ENCODE peak calls at places on chromosomes 1 and 21, in seven cellular contexts. T is body of pancreas, I is lung, U is IMR-90, X is upper lobe of left lung, J is omental fat pad, Z is heart right ventricle. K is an unnamed sample.

GRCh38 chr1:37244815-37245214 is 210.5 kb upstream of the GRIK3 start:
- ATAC-seq in U (no peak), I (no peak), T (no peak), X (no peak), J (no peak), Z (no peak), K (no peak)

GRCh38 chr21:41510500-41510899 is 2.5 kb upstream of the TMPRSS2 start:
- ATAC-seq in J (no peak), T (peak), U (no peak), Z (no peak), X (no peak), I (no peak), K (no peak)

GRCh38 chr1:157034137-157034800 is 11.3 kb downstream of the ARHGEF11 start:
- ATAC-seq in J (no peak), T (no peak), I (no peak), Z (peak), U (no peak), X (no peak), K (no peak)

GRCh38 chr21:29258626-29259335 is 39.9 kb upstream of the BACH1 start:
- ATAC-seq in T (peak), I (no peak), X (no peak), Z (no peak), J (peak), U (peak), K (no peak)

GRCh38 chr21:36630485-36631206 is 68.3 kb upstream of the SIM2 start:
- ATAC-seq in U (no peak), X (no peak), J (no peak), I (peak), Z (peak), T (peak), K (no peak)

GRCh38 chr1:214427871-214428277 is 123.5 kb downstream of the PTPN14 start:
- ATAC-seq in I (no peak), X (peak), T (no peak), U (peak), J (no peak), Z (no peak), K (peak)

GRCh38 chr1:156848461-156849150 is 10.3 kb downstream of the INSRR start:
- ATAC-seq in X (no peak), U (no peak), Z (no peak), J (no peak), T (no peak), I (no peak), K (no peak)

GRCh38 chr1:117113199-117113598 is 8.3 kb downstream of the TRIM45 start:
- ATAC-seq in X (no peak), T (no peak), I (no peak), Z (peak), U (no peak), J (no peak), K (no peak)

GRCh38 chr1:160744287-160744857 is 5.3 kb downstream of the SLAMF7 start:
- ATAC-seq in T (no peak), X (no peak), U (no peak), J (no peak), I (no peak), Z (no peak), K (no peak)

GRCh38 chr1:246639732-246640131 is 73.5 kb downstream of the CNST start:
- ATAC-seq in Z (peak), I (no peak), T (no peak), X (no peak), U (no peak), J (no peak), K (no peak)

GRCh38 chr1:199685369-199685768 is 342.1 kb upstream of the NR5A2 start:
- ATAC-seq in X (no peak), I (no peak), T (peak), J (peak), U (peak), Z (no peak), K (no peak)

GRCh38 chr1:247883346-247883745 is 12.0 kb upstream of the OR2W3 start:
- ATAC-seq in X (no peak), U (no peak), I (no peak), J (no peak), T (no peak), Z (no peak), K (no peak)

GRCh38 chr21:33330726-33331125 is 6.0 kb downstream of the IFNAR1 start:
- ATAC-seq in I (no peak), J (no peak), Z (peak), U (no peak), T (no peak), X (peak), K (no peak)

GRCh38 chr1:43309626-43310025 is 8.8 kb downstream of the TIE1 start:
- ATAC-seq in I (no peak), U (peak), Z (no peak), T (no peak), X (no peak), J (no peak), K (no peak)

GRCh38 chr21:31566061-31566460 is 93.4 kb upstream of the SOD1 start:
- ATAC-seq in T (no peak), Z (no peak), I (no peak), X (no peak), J (no peak), U (no peak), K (peak)
- TF ChIP-seq CTCF in T (no peak), Z (no peak), I (no peak), X (no peak), J (no peak), U (no peak), K (no peak)

DNA sequence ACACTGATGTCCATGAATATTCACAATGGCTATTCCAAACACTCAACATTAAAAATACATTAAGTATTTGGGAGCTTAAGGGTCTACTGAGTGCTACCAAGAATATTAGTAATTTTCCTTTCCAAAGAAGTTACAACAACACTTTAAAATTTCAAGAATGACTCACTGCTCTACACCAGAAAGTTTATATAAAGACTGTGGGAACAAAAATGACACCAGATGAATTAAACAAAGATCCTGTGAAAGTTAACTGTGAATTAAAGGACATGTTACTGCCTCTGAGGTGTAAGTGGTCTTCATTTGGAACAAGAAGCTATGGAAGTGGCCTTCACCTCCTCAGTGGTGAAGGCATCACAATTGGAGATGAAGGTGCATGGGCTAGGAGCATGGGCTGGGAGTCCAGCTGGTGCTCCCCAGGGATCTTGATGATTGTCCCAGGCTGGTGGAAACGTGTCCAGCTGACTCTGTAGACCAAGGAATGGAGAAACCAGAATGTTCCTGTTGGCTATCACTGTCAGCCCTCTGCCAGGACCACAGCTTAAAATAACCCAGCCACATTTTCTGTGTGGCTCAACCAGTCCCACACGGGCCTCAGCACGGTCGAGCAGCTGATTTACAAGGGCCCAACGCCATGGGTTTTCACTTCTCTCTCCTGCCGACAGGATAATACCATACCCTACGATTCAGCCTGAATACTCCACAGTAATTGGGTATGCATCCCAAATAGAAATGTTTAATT is 28.8 kb downstream of the TAF5L start:
- ATAC-seq in U (peak), T (peak), I (no peak), Z (peak), J (peak), X (peak), K (peak)
- TF ChIP-seq CTCF in U (no peak), T (no peak), I (no peak), Z (no peak), J (no peak), X (peak), K (peak)

DNA sequence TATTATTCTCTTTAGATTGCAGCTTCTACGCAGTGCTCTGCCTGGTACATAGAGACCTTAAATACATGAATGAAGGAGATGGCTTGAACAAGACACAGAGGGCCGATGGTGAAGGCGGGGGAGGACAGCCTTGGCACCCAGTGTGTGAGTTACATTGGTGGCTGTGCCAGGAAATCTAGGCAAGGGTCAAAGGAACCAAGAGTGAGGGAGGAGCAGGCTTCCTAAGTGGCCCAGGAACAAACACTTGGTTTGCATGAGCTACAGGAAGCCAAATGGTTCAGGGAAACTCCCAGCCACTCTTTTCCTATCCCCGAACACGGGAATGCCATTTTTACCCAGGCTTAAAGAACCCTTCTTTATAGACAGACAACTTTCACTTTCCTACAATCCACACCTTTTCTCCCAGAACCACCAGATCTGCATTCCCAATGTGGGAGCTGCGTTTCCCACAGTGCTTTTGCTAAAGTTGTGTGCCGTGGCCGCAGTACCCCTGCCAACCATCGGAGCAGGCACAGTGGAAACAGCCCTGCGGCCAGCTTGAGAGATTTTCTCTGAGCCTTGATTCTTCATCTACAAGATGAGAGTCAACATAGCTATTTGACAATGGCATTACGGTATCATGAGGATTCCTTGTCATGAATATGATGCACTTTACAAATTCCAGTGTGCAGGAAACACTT is 3.5 kb upstream of the CLEC20A start:
- ATAC-seq in J (no peak), X (no peak), Z (no peak), U (no peak), T (no peak), I (peak), K (no peak)
- TF ChIP-seq CTCF in J (no peak), X (peak), Z (no peak), U (peak), T (no peak), I (no peak), K (no peak)

DNA sequence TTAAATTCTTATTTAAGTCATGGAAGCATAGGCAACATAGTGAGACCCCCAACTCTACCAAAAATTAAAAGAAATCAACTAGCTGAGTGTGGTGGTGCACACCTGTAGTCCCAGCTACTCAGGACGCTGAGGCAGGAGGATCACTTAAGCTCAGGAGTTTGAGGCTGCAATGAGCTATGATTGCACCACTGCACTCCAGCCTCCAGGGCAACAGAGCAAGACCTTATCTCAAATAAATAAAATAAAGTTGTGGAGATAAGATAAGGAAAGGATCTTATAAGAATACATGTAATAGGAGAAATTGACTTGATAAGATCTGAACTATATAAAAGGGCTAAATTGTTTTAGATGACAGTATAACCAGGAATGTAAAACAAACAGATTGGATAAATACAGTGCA is 2.3 kb upstream of the BATF3 start:
- ATAC-seq in U (no peak), X (no peak), T (no peak), Z (no peak), I (no peak), J (no peak), K (no peak)
- TF ChIP-seq CTCF in U (no peak), X (no peak), T (no peak), Z (no peak), I (no peak), J (no peak), K (no peak)

K was measured in gastroesophageal sphincter.